ENCODE peak calls at places on chromosomes 11 and 22, in five cellular contexts. X is AG09309; N is SW 1271; J is EL; T is activated naive CD4-positive, alpha-beta T cell treated with anti-CD3 and anti-CD28 coated beads for 36 hours. L is an unnamed sample.

GRCh38 chr11:119797137-119797611 is 68.2 kb upstream of the NECTIN1 start:
- DNase-seq in T (no peak), X (no peak), N (no peak), J (no peak), L (no peak)

GRCh38 chr22:20087319-20088262 is 7.5 kb downstream of the DGCR8 start:
- DNase-seq in X (no peak), T (no peak), J (no peak), N (no peak), L (no peak)

GRCh38 chr11:110979696-110980095 is 265.8 kb upstream of the POU2AF2 start:
- DNase-seq in T (no peak), X (no peak), J (no peak), N (no peak), L (no peak)

GRCh38 chr22:36506637-36507517 is at the start of gene FOXRED2:
- DNase-seq in X (no peak), J (peak; percentile 81), N (peak; percentile 26), T (peak; percentile 89), L (peak; percentile 53)

GRCh38 chr11:43837879-43838278 is 42.8 kb upstream of the ALKBH3 start:
- DNase-seq in X (no peak), J (no peak), T (no peak), N (no peak), L (no peak)

GRCh38 chr11:22392561-22392960 is 54.4 kb downstream of the SLC17A6 start:
- DNase-seq in T (no peak), X (no peak), N (no peak), J (no peak), L (no peak)

GRCh38 chr11:118247041-118247440 is 5.1 kb downstream of the MPZL3 start:
- DNase-seq in T (no peak), J (no peak), X (no peak), N (no peak), L (no peak)

GRCh38 chr22:35344956-35345690 is 35.8 kb upstream of the HMOX1 start:
- DNase-seq in T (no peak), N (no peak), X (no peak), J (no peak), L (no peak)

GRCh38 chr22:47086596-47087248 is 324.3 kb downstream of the TBC1D22A start:
- DNase-seq in N (no peak), X (no peak), T (no peak), J (no peak), L (no peak)

GRCh38 chr22:32754413-32755041 is 47.0 kb upstream of the TIMP3 start:
- DNase-seq in T (no peak), J (peak; percentile 78), X (no peak), N (no peak), L (no peak)

GRCh38 chr11:35390737-35391682 is 28.3 kb downstream of the SLC1A2 start:
- DNase-seq in J (peak; percentile 74), N (peak; percentile 26), X (no peak), T (peak; percentile 73), L (no peak)

GRCh38 chr11:117170210-117170609 is 8.3 kb upstream of the SIDT2 start:
- DNase-seq in N (no peak), J (no peak), X (no peak), T (no peak), L (no peak)

GRCh38 chr11:37115963-37116362 is 517.9 kb upstream of the RAG2 start:
- DNase-seq in N (no peak), J (no peak), T (no peak), X (no peak), L (no peak)

GRCh38 chr11:110833033-110833484 is 120.8 kb upstream of the ARHGAP20 start:
- DNase-seq in X (peak; percentile 38), N (no peak), T (no peak), J (peak; percentile 43), L (no peak)

L was measured in GM04504.